ENCODE peak calls at places on chromosomes 5 and 9, in ten cellular contexts. One of them, this sample, is unnamed.

GRCh38 chr9:121685795-121686377 is 34.5 kb downstream of the DAB2IP start:
- DNase-seq in AG10803: no peak
- DNase-seq in AG09309: no peak
- DNase-seq in heart left ventricle: no peak
- DNase-seq in lung: no peak
- DNase-seq in activated CD8-positive, alpha-beta T cell treated with anti-CD3 and anti-CD28 coated beads for 36 hours: no peak
- DNase-seq in MCF 10A: no peak
- DNase-seq in osteocyte: no peak
- DNase-seq in lower lobe of right lung: peak; percentile 16
- DNase-seq in AG04450: no peak
- DNase-seq in this sample: no peak

GRCh38 chr9:114580609-114581193 is 6.9 kb upstream of the ATP6V1G1 start:
- DNase-seq in MCF 10A: no peak
- DNase-seq in heart left ventricle: no peak
- DNase-seq in AG04450: no peak
- DNase-seq in activated CD8-positive, alpha-beta T cell treated with anti-CD3 and anti-CD28 coated beads for 36 hours: no peak
- DNase-seq in osteocyte: no peak
- DNase-seq in lower lobe of right lung: no peak
- DNase-seq in AG09309: no peak
- DNase-seq in lung: no peak
- DNase-seq in AG10803: no peak
- DNase-seq in this sample: no peak

GRCh38 chr5:114305402-114306207 is 56.3 kb upstream of the KCNN2 start:
- DNase-seq in lower lobe of right lung: no peak
- DNase-seq in activated CD8-positive, alpha-beta T cell treated with anti-CD3 and anti-CD28 coated beads for 36 hours: no peak
- DNase-seq in AG09309: no peak
- DNase-seq in MCF 10A: peak; percentile 29
- DNase-seq in AG04450: peak; percentile 30
- DNase-seq in osteocyte: no peak
- DNase-seq in heart left ventricle: no peak
- DNase-seq in AG10803: peak; percentile 2
- DNase-seq in lung: no peak
- DNase-seq in this sample: peak; percentile 16

GRCh38 chr5:153900703-153901395 is 137.9 kb downstream of the FAM114A2 start:
- DNase-seq in osteocyte: peak; percentile 91
- DNase-seq in heart left ventricle: no peak
- DNase-seq in AG04450: peak; percentile 18
- DNase-seq in AG09309: peak; percentile 87
- DNase-seq in AG10803: peak; percentile 98
- DNase-seq in activated CD8-positive, alpha-beta T cell treated with anti-CD3 and anti-CD28 coated beads for 36 hours: no peak
- DNase-seq in MCF 10A: peak; percentile 74
- DNase-seq in lower lobe of right lung: no peak
- DNase-seq in lung: no peak
- DNase-seq in this sample: no peak

GRCh38 chr9:97366889-97367288 is 45.0 kb upstream of the TDRD7 start:
- DNase-seq in MCF 10A: no peak
- DNase-seq in lung: no peak
- DNase-seq in osteocyte: no peak
- DNase-seq in activated CD8-positive, alpha-beta T cell treated with anti-CD3 and anti-CD28 coated beads for 36 hours: no peak
- DNase-seq in AG10803: no peak
- DNase-seq in AG09309: no peak
- DNase-seq in lower lobe of right lung: no peak
- DNase-seq in AG04450: no peak
- DNase-seq in heart left ventricle: no peak
- DNase-seq in this sample: no peak

GRCh38 chr9:93065321-93065720 is 6.8 kb downstream of the SUSD3 start:
- DNase-seq in AG09309: no peak
- DNase-seq in AG04450: no peak
- DNase-seq in heart left ventricle: no peak
- DNase-seq in osteocyte: no peak
- DNase-seq in lung: no peak
- DNase-seq in AG10803: no peak
- DNase-seq in activated CD8-positive, alpha-beta T cell treated with anti-CD3 and anti-CD28 coated beads for 36 hours: no peak
- DNase-seq in lower lobe of right lung: no peak
- DNase-seq in MCF 10A: no peak
- DNase-seq in this sample: no peak

GRCh38 chr5:91098581-91098980 is 284.5 kb downstream of the ARRDC3 start:
- DNase-seq in AG09309: no peak
- DNase-seq in AG04450: no peak
- DNase-seq in heart left ventricle: no peak
- DNase-seq in osteocyte: no peak
- DNase-seq in MCF 10A: no peak
- DNase-seq in lower lobe of right lung: no peak
- DNase-seq in activated CD8-positive, alpha-beta T cell treated with anti-CD3 and anti-CD28 coated beads for 36 hours: no peak
- DNase-seq in lung: no peak
- DNase-seq in AG10803: peak; percentile 46
- DNase-seq in this sample: no peak

GRCh38 chr9:126543490-126543889 is 70.2 kb upstream of the LMX1B start:
- DNase-seq in lower lobe of right lung: no peak
- DNase-seq in AG09309: no peak
- DNase-seq in activated CD8-positive, alpha-beta T cell treated with anti-CD3 and anti-CD28 coated beads for 36 hours: no peak
- DNase-seq in MCF 10A: no peak
- DNase-seq in AG04450: no peak
- DNase-seq in osteocyte: no peak
- DNase-seq in lung: no peak
- DNase-seq in heart left ventricle: no peak
- DNase-seq in AG10803: no peak
- DNase-seq in this sample: no peak

GRCh38 chr9:115350548-115350947 is 232.6 kb upstream of the TNC start:
- DNase-seq in osteocyte: no peak
- DNase-seq in AG04450: no peak
- DNase-seq in activated CD8-positive, alpha-beta T cell treated with anti-CD3 and anti-CD28 coated beads for 36 hours: no peak
- DNase-seq in MCF 10A: no peak
- DNase-seq in AG10803: no peak
- DNase-seq in AG09309: no peak
- DNase-seq in heart left ventricle: no peak
- DNase-seq in lower lobe of right lung: no peak
- DNase-seq in lung: no peak
- DNase-seq in this sample: no peak

GRCh38 chr5:30804739-30805313 is 388.7 kb upstream of the CDH6 start:
- DNase-seq in AG04450: peak; percentile 11
- DNase-seq in heart left ventricle: peak; percentile 10
- DNase-seq in AG09309: no peak
- DNase-seq in activated CD8-positive, alpha-beta T cell treated with anti-CD3 and anti-CD28 coated beads for 36 hours: no peak
- DNase-seq in lower lobe of right lung: no peak
- DNase-seq in AG10803: no peak
- DNase-seq in lung: no peak
- DNase-seq in osteocyte: no peak
- DNase-seq in MCF 10A: no peak
- DNase-seq in this sample: no peak
- TF ChIP-seq CTCF in AG04450: peak; percentile 57
- TF ChIP-seq CTCF in heart left ventricle: peak; percentile 63
- TF ChIP-seq CTCF in AG09309: no peak
- TF ChIP-seq CTCF in activated CD8-positive, alpha-beta T cell treated with anti-CD3 and anti-CD28 coated beads for 36 hours: no peak
- TF ChIP-seq CTCF in lower lobe of right lung: no peak
- TF ChIP-seq CTCF in AG10803: no peak
- TF ChIP-seq CTCF in lung: no peak
- TF ChIP-seq CTCF in osteocyte: peak; percentile 44
- TF ChIP-seq CTCF in MCF 10A: no peak
- TF ChIP-seq CTCF in this sample: no peak

GRCh38 chr9:5574097-5574496 is 54.8 kb upstream of the RIC1 start:
- DNase-seq in AG09309: no peak
- DNase-seq in osteocyte: no peak
- DNase-seq in lower lobe of right lung: no peak
- DNase-seq in AG10803: no peak
- DNase-seq in heart left ventricle: no peak
- DNase-seq in lung: no peak
- DNase-seq in AG04450: no peak
- DNase-seq in activated CD8-positive, alpha-beta T cell treated with anti-CD3 and anti-CD28 coated beads for 36 hours: no peak
- DNase-seq in MCF 10A: no peak
- DNase-seq in this sample: no peak
- TF ChIP-seq CTCF in AG09309: no peak
- TF ChIP-seq CTCF in osteocyte: no peak
- TF ChIP-seq CTCF in lower lobe of right lung: no peak
- TF ChIP-seq CTCF in AG10803: no peak
- TF ChIP-seq CTCF in heart left ventricle: no peak
- TF ChIP-seq CTCF in lung: no peak
- TF ChIP-seq CTCF in AG04450: no peak
- TF ChIP-seq CTCF in activated CD8-positive, alpha-beta T cell treated with anti-CD3 and anti-CD28 coated beads for 36 hours: no peak
- TF ChIP-seq CTCF in MCF 10A: no peak
- TF ChIP-seq CTCF in this sample: no peak

GRCh38 chr5:141478321-141478945 is 2.7 kb downstream of the PCDHGC3 start:
- DNase-seq in AG09309: no peak
- DNase-seq in activated CD8-positive, alpha-beta T cell treated with anti-CD3 and anti-CD28 coated beads for 36 hours: peak; percentile 36
- DNase-seq in AG04450: no peak
- DNase-seq in MCF 10A: no peak
- DNase-seq in AG10803: peak; percentile 56
- DNase-seq in heart left ventricle: no peak
- DNase-seq in lung: peak; percentile 79
- DNase-seq in lower lobe of right lung: peak; percentile 87
- DNase-seq in osteocyte: no peak
- DNase-seq in this sample: no peak
- TF ChIP-seq CTCF in AG09309: peak; percentile 46
- TF ChIP-seq CTCF in activated CD8-positive, alpha-beta T cell treated with anti-CD3 and anti-CD28 coated beads for 36 hours: no peak
- TF ChIP-seq CTCF in AG04450: peak; percentile 39
- TF ChIP-seq CTCF in MCF 10A: peak; percentile 29
- TF ChIP-seq CTCF in AG10803: peak; percentile 40
- TF ChIP-seq CTCF in heart left ventricle: no peak
- TF ChIP-seq CTCF in lung: no peak
- TF ChIP-seq CTCF in lower lobe of right lung: peak; percentile 36
- TF ChIP-seq CTCF in osteocyte: no peak
- TF ChIP-seq CTCF in this sample: peak; percentile 4

GRCh38 chr9:32069969-32070368 is 314.5 kb upstream of the ACO1 start:
- DNase-seq in activated CD8-positive, alpha-beta T cell treated with anti-CD3 and anti-CD28 coated beads for 36 hours: no peak
- DNase-seq in AG09309: no peak
- DNase-seq in heart left ventricle: no peak
- DNase-seq in osteocyte: no peak
- DNase-seq in AG10803: no peak
- DNase-seq in lung: no peak
- DNase-seq in lower lobe of right lung: no peak
- DNase-seq in AG04450: no peak
- DNase-seq in MCF 10A: no peak
- DNase-seq in this sample: no peak

GRCh38 chr9:32072568-32072967 is 311.9 kb upstream of the ACO1 start:
- DNase-seq in lower lobe of right lung: no peak
- DNase-seq in MCF 10A: no peak
- DNase-seq in heart left ventricle: no peak
- DNase-seq in AG04450: no peak
- DNase-seq in lung: no peak
- DNase-seq in activated CD8-positive, alpha-beta T cell treated with anti-CD3 and anti-CD28 coated beads for 36 hours: no peak
- DNase-seq in AG10803: no peak
- DNase-seq in AG09309: no peak
- DNase-seq in osteocyte: no peak
- DNase-seq in this sample: no peak

DNA sequence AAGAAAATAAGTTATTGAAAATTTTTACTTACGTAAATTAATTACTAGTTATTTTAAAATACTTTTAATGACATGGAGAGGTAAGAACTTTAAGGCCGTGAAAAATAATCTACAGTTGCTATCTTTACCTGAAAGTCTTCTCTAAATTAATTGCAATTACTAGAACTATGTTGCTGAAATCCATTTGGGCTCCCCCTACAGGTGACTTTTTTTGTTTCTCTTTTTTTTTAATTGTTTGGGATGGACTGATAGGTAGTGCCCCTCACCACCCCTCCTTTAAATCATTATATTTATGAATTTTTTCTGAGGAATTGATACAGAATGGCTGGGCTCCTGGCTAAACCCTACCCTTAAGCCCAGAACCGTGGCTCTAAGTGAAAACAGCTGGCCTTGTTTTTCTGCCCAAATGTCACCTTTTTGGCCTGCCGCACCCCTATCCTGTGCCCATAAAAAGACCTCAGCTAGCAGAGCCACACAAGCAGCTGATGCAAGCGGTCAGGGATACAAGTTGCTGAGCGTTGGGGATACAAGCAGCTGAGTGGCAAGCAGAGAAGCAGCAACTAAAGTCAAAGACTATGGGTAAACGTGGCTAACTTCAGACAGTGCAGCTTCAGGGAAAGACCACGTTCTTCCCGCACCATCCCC is 315.2 kb upstream of the ACO1 start:
- DNase-seq in AG10803: no peak
- DNase-seq in heart left ventricle: no peak
- DNase-seq in AG04450: no peak
- DNase-seq in AG09309: no peak
- DNase-seq in lower lobe of right lung: no peak
- DNase-seq in lung: no peak
- DNase-seq in osteocyte: no peak
- DNase-seq in activated CD8-positive, alpha-beta T cell treated with anti-CD3 and anti-CD28 coated beads for 36 hours: no peak
- DNase-seq in MCF 10A: peak; percentile 28
- DNase-seq in this sample: peak; percentile 5
- TF ChIP-seq CTCF in AG10803: peak; percentile 4
- TF ChIP-seq CTCF in heart left ventricle: no peak
- TF ChIP-seq CTCF in AG04450: no peak
- TF ChIP-seq CTCF in AG09309: no peak
- TF ChIP-seq CTCF in lower lobe of right lung: no peak
- TF ChIP-seq CTCF in lung: no peak
- TF ChIP-seq CTCF in osteocyte: no peak
- TF ChIP-seq CTCF in activated CD8-positive, alpha-beta T cell treated with anti-CD3 and anti-CD28 coated beads for 36 hours: peak; percentile 59
- TF ChIP-seq CTCF in MCF 10A: peak; percentile 38
- TF ChIP-seq CTCF in this sample: peak; percentile 41

GRCh38 chr9:88215181-88216131 is 77.2 kb upstream of the SPATA31C2 start:
- DNase-seq in AG09309: no peak
- DNase-seq in AG10803: no peak
- DNase-seq in activated CD8-positive, alpha-beta T cell treated with anti-CD3 and anti-CD28 coated beads for 36 hours: no peak
- DNase-seq in MCF 10A: no peak
- DNase-seq in lower lobe of right lung: no peak
- DNase-seq in lung: no peak
- DNase-seq in AG04450: no peak
- DNase-seq in heart left ventricle: no peak
- DNase-seq in osteocyte: no peak
- DNase-seq in this sample: no peak
- TF ChIP-seq CTCF in AG09309: no peak
- TF ChIP-seq CTCF in AG10803: no peak
- TF ChIP-seq CTCF in activated CD8-positive, alpha-beta T cell treated with anti-CD3 and anti-CD28 coated beads for 36 hours: no peak
- TF ChIP-seq CTCF in MCF 10A: no peak
- TF ChIP-seq CTCF in lower lobe of right lung: no peak
- TF ChIP-seq CTCF in lung: no peak
- TF ChIP-seq CTCF in AG04450: no peak
- TF ChIP-seq CTCF in heart left ventricle: no peak
- TF ChIP-seq CTCF in osteocyte: no peak
- TF ChIP-seq CTCF in this sample: no peak

This sample was measured in GM10248.